ENCODE peak calls at places on chromosomes 7 and 10, in seven cellular contexts. One of them, this sample, is unnamed.

GRCh38 chr10:35889226-35889625 is 247.1 kb upstream of the FZD8 start:
- DNase-seq in uterus: no peak
- DNase-seq in A549: no peak
- DNase-seq in transverse colon: peak; percentile 30
- DNase-seq in heart left ventricle: no peak
- DNase-seq in H1: no peak
- DNase-seq in HepG2: no peak
- DNase-seq in this sample: no peak

GRCh38 chr7:128006550-128007292 is 24.5 kb downstream of the LRRC4 start:
- DNase-seq in uterus: no peak
- DNase-seq in A549: no peak
- DNase-seq in transverse colon: no peak
- DNase-seq in heart left ventricle: no peak
- DNase-seq in H1: no peak
- DNase-seq in HepG2: no peak
- DNase-seq in this sample: no peak

GRCh38 chr10:101367569-101368453 is 13.8 kb downstream of the BTRC start:
- DNase-seq in uterus: no peak
- DNase-seq in A549: peak; percentile 71
- DNase-seq in transverse colon: no peak
- DNase-seq in heart left ventricle: no peak
- DNase-seq in H1: no peak
- DNase-seq in HepG2: no peak
- DNase-seq in this sample: no peak

GRCh38 chr7:28750981-28751380 is 207.1 kb downstream of the TRIL start:
- DNase-seq in uterus: no peak
- DNase-seq in A549: no peak
- DNase-seq in transverse colon: no peak
- DNase-seq in heart left ventricle: no peak
- DNase-seq in H1: no peak
- DNase-seq in HepG2: no peak
- DNase-seq in this sample: no peak

GRCh38 chr10:1377756-1378397 is 321.7 kb downstream of the WDR37 start:
- DNase-seq in uterus: no peak
- DNase-seq in A549: no peak
- DNase-seq in transverse colon: no peak
- DNase-seq in heart left ventricle: no peak
- DNase-seq in H1: peak; percentile 35
- DNase-seq in HepG2: no peak
- DNase-seq in this sample: no peak

GRCh38 chr10:123044391-123044790 is 35.6 kb downstream of the ACADSB start:
- DNase-seq in uterus: no peak
- DNase-seq in A549: no peak
- DNase-seq in transverse colon: no peak
- DNase-seq in heart left ventricle: no peak
- DNase-seq in H1: no peak
- DNase-seq in HepG2: no peak
- DNase-seq in this sample: no peak

GRCh38 chr10:118816471-118817168 is 61.9 kb upstream of the CACUL1 start:
- DNase-seq in uterus: no peak
- DNase-seq in A549: no peak
- DNase-seq in transverse colon: no peak
- DNase-seq in heart left ventricle: no peak
- DNase-seq in H1: no peak
- DNase-seq in HepG2: no peak
- DNase-seq in this sample: no peak

GRCh38 chr10:51206471-51206870 is 132.2 kb downstream of the PRKG1 start:
- DNase-seq in uterus: no peak
- DNase-seq in A549: no peak
- DNase-seq in transverse colon: no peak
- DNase-seq in heart left ventricle: no peak
- DNase-seq in H1: no peak
- DNase-seq in HepG2: no peak
- DNase-seq in this sample: no peak

GRCh38 chr10:13404791-13405190 is 56.7 kb upstream of the SEPHS1 start:
- DNase-seq in uterus: no peak
- DNase-seq in A549: no peak
- DNase-seq in transverse colon: no peak
- DNase-seq in heart left ventricle: no peak
- DNase-seq in H1: no peak
- DNase-seq in HepG2: no peak
- DNase-seq in this sample: no peak

GRCh38 chr10:44968101-44968886 is 8.7 kb downstream of the RASSF4 start:
- DNase-seq in uterus: no peak
- DNase-seq in A549: no peak
- DNase-seq in transverse colon: no peak
- DNase-seq in heart left ventricle: peak; percentile 51
- DNase-seq in H1: no peak
- DNase-seq in HepG2: no peak
- DNase-seq in this sample: peak; percentile 78

GRCh38 chr10:34244787-34245484 is 570.2 kb downstream of the PARD3 start:
- DNase-seq in uterus: no peak
- DNase-seq in A549: no peak
- DNase-seq in transverse colon: no peak
- DNase-seq in heart left ventricle: no peak
- DNase-seq in H1: no peak
- DNase-seq in HepG2: no peak
- DNase-seq in this sample: no peak

GRCh38 chr10:127881262-127881661 is 11.5 kb downstream of the CLRN3 start:
- DNase-seq in uterus: no peak
- DNase-seq in A549: no peak
- DNase-seq in transverse colon: peak; percentile 77
- DNase-seq in heart left ventricle: no peak
- DNase-seq in H1: peak; percentile 26
- DNase-seq in HepG2: peak; percentile 58
- DNase-seq in this sample: no peak

GRCh38 chr7:127928852-127929251 is 102.4 kb downstream of the LRRC4 start:
- DNase-seq in uterus: no peak
- DNase-seq in A549: no peak
- DNase-seq in transverse colon: no peak
- DNase-seq in heart left ventricle: no peak
- DNase-seq in H1: no peak
- DNase-seq in HepG2: no peak
- DNase-seq in this sample: no peak

GRCh38 chr7:3134715-3135114 is 91.0 kb upstream of the CARD11 start:
- DNase-seq in uterus: no peak
- DNase-seq in A549: no peak
- DNase-seq in transverse colon: no peak
- DNase-seq in heart left ventricle: no peak
- DNase-seq in H1: no peak
- DNase-seq in HepG2: no peak
- DNase-seq in this sample: no peak

GRCh38 chr10:30873408-30873807 is 158.3 kb downstream of the ZNF438 start:
- DNase-seq in uterus: no peak
- DNase-seq in A549: no peak
- DNase-seq in transverse colon: no peak
- DNase-seq in heart left ventricle: no peak
- DNase-seq in H1: no peak
- DNase-seq in HepG2: no peak
- DNase-seq in this sample: no peak

GRCh38 chr10:97333601-97334369 is 744 bp downstream of the FRAT2 start:
- DNase-seq in uterus: no peak
- DNase-seq in A549: no peak
- DNase-seq in transverse colon: peak; percentile 61
- DNase-seq in heart left ventricle: peak; percentile 41
- DNase-seq in H1: no peak
- DNase-seq in HepG2: no peak
- DNase-seq in this sample: peak; percentile 85

GRCh38 chr7:159095979-159096411 is 48.7 kb downstream of the VIPR2 start:
- DNase-seq in uterus: no peak
- DNase-seq in A549: no peak
- DNase-seq in transverse colon: peak; percentile 5
- DNase-seq in heart left ventricle: no peak
- DNase-seq in H1: no peak
- DNase-seq in HepG2: no peak
- DNase-seq in this sample: peak; percentile 49

GRCh38 chr7:159093351-159093971 is 51.2 kb downstream of the VIPR2 start:
- DNase-seq in uterus: no peak
- DNase-seq in A549: no peak
- DNase-seq in transverse colon: peak; percentile 5
- DNase-seq in heart left ventricle: no peak
- DNase-seq in H1: peak; percentile 38
- DNase-seq in HepG2: no peak
- DNase-seq in this sample: no peak

GRCh38 chr7:159092701-159093121 is 52.0 kb downstream of the VIPR2 start:
- DNase-seq in uterus: no peak
- DNase-seq in A549: no peak
- DNase-seq in transverse colon: peak; percentile 4
- DNase-seq in heart left ventricle: no peak
- DNase-seq in H1: peak; percentile 33
- DNase-seq in HepG2: no peak
- DNase-seq in this sample: peak; percentile 20

GRCh38 chr7:159094919-159095915 is 49.5 kb downstream of the VIPR2 start:
- DNase-seq in uterus: no peak
- DNase-seq in A549: no peak
- DNase-seq in transverse colon: no peak
- DNase-seq in heart left ventricle: no peak
- DNase-seq in H1: no peak
- DNase-seq in HepG2: no peak
- DNase-seq in this sample: peak; percentile 43

GRCh38 chr7:159094030-159094740 is 50.5 kb downstream of the VIPR2 start:
- DNase-seq in uterus: no peak
- DNase-seq in A549: no peak
- DNase-seq in transverse colon: peak; percentile 3
- DNase-seq in heart left ventricle: no peak
- DNase-seq in H1: peak; percentile 30
- DNase-seq in HepG2: no peak
- DNase-seq in this sample: peak; percentile 37
- TF ChIP-seq POLR2A in uterus: no peak
- TF ChIP-seq POLR2A in A549: no peak
- TF ChIP-seq POLR2A in transverse colon: no peak
- TF ChIP-seq POLR2A in heart left ventricle: no peak
- TF ChIP-seq POLR2A in H1: no peak
- TF ChIP-seq POLR2A in HepG2: no peak
- TF ChIP-seq POLR2A in this sample: no peak

GRCh38 chr10:81130014-81130413 is 592.3 kb downstream of the SH2D4B start:
- DNase-seq in uterus: no peak
- DNase-seq in A549: no peak
- DNase-seq in transverse colon: no peak
- DNase-seq in heart left ventricle: no peak
- DNase-seq in H1: no peak
- DNase-seq in HepG2: no peak
- DNase-seq in this sample: no peak

GRCh38 chr10:81136261-81136660 is 598.6 kb downstream of the SH2D4B start:
- DNase-seq in uterus: no peak
- DNase-seq in A549: no peak
- DNase-seq in transverse colon: no peak
- DNase-seq in heart left ventricle: no peak
- DNase-seq in H1: no peak
- DNase-seq in HepG2: no peak
- DNase-seq in this sample: no peak

DNA sequence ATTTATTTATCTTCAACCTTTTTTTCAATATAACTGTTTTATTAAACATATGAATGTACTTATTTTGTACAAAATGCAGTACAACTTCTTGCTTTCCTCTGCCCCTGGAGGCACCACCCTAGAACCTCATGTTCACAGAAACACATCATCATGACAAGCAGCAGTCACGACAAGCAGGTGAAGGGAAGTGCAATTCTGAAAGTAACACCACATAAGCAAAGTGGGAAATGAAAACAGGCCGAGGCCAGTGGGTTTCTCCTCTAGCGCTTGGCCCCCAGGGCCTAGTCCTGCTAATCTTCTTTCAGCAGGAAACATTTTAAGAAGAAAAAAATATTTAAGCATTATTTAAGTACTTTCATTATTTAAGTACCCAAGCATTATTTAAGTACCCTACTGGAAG is 598.1 kb downstream of the SH2D4B start:
- DNase-seq in uterus: no peak
- DNase-seq in A549: no peak
- DNase-seq in transverse colon: no peak
- DNase-seq in heart left ventricle: no peak
- DNase-seq in H1: no peak
- DNase-seq in HepG2: no peak
- DNase-seq in this sample: no peak
- TF ChIP-seq CTCF in uterus: no peak
- TF ChIP-seq CTCF in A549: no peak
- TF ChIP-seq CTCF in transverse colon: no peak
- TF ChIP-seq CTCF in heart left ventricle: no peak
- TF ChIP-seq CTCF in H1: no peak
- TF ChIP-seq CTCF in HepG2: no peak
- TF ChIP-seq CTCF in this sample: no peak

DNA sequence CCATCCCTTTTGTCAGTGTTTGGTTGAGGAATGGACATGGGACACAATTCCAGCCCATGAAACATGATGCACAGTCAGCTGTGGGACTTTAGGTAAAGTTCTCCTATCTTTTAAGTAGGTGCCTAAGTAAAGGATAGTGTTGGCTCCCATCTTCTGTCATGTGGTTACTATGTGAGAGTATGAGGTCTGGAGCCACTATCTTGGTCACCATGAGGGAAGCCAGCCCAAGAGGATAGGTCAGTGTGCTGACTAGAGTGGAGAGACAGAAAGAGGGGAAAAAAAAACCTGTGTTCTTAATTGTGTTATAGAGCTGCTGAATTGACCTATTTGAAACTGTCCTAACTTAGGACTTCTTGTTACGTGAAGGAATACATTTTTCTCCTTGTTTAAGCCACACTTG is 89.7 kb upstream of the NAMPT start:
- DNase-seq in uterus: no peak
- DNase-seq in A549: no peak
- DNase-seq in transverse colon: no peak
- DNase-seq in heart left ventricle: no peak
- DNase-seq in H1: no peak
- DNase-seq in HepG2: no peak
- DNase-seq in this sample: no peak
- H3K27ac ChIP-seq in uterus: no peak overlapping the region
- H3K27ac ChIP-seq in A549: peak overlapping the region; percentile 41
- H3K27ac ChIP-seq in transverse colon: no peak overlapping the region
- H3K27ac ChIP-seq in heart left ventricle: no peak overlapping the region
- H3K27ac ChIP-seq in H1: no peak overlapping the region
- H3K27ac ChIP-seq in HepG2: no peak overlapping the region
- H3K27ac ChIP-seq in this sample: no peak overlapping the region

DNA sequence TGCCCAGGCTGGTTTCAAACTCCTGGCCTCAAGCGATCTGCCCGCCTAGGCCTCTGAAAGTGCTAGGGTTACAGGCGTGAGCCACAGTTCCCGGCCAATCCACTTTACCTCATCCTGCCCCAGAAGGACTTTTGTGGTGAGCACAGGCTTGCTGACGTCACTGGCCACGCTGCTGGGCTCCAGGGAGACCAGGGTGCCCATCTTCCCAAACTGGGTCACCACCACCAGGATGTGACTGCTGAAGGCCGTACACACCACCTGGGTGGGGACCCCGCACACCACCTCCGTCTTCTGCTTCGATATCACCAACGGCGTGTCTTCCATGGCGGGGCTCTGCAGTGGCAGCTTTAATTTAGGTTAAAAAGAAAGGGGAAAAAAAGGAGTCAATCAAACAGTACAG is 816 bp downstream of the PSMG3 start:
- DNase-seq in uterus: no peak
- DNase-seq in A549: no peak
- DNase-seq in transverse colon: no peak
- DNase-seq in heart left ventricle: no peak
- DNase-seq in H1: no peak
- DNase-seq in HepG2: no peak
- DNase-seq in this sample: no peak
- TF ChIP-seq POLR2A in uterus: no peak
- TF ChIP-seq POLR2A in A549: no peak
- TF ChIP-seq POLR2A in transverse colon: no peak
- TF ChIP-seq POLR2A in heart left ventricle: no peak
- TF ChIP-seq POLR2A in H1: no peak
- TF ChIP-seq POLR2A in HepG2: no peak
- TF ChIP-seq POLR2A in this sample: no peak